ENCODE peak calls at places on chromosomes 13 and 19, in seven cellular contexts. O is IMR-90, N is stomach, T is heart left ventricle, L is HCT116, Y is uterus, W is Peyer's patch. M is an unnamed sample. For H3K27me3, the result is how much of the 10 kb centered on the place peaks cover.

GRCh38 chr13:26037302-26037701 is 14.5 kb downstream of the SHISA2 start:
- DNase-seq in T (no peak), O (no peak), L (peak), N (no peak), W (no peak), Y (no peak), M (no peak)

GRCh38 chr19:45972081-45972943 is 1.4 kb downstream of the NOVA2 start:
- DNase-seq in Y (no peak), N (no peak), L (no peak), T (peak), W (no peak), O (no peak), M (no peak)

GRCh38 chr19:45607071-45608029 is 5.3 kb upstream of the GPR4 start:
- DNase-seq in W (peak), Y (peak), O (peak), T (peak), L (no peak), N (peak), M (peak)

GRCh38 chr19:33227242-33227650 is 1.6 kb upstream of the SLC7A10 start:
- DNase-seq in N (no peak), Y (no peak), O (peak), T (no peak), L (no peak), W (no peak), M (no peak)

GRCh38 chr13:25943666-25944065 is 108.2 kb downstream of the SHISA2 start:
- DNase-seq in L (no peak), O (no peak), T (no peak), Y (no peak), W (no peak), N (no peak), M (no peak)

GRCh38 chr19:49890349-49891311 is 6.1 kb downstream of the IL4I1 start:
- DNase-seq in N (peak), O (no peak), L (no peak), Y (no peak), W (peak), T (no peak), M (no peak)

GRCh38 chr19:10624585-10624984 is 768 bp upstream of the SLC44A2 start:
- DNase-seq in N (peak), L (no peak), W (no peak), O (no peak), Y (no peak), T (no peak), M (no peak)

GRCh38 chr19:30391554-30392551 is 19.7 kb downstream of the ZNF536 start:
- DNase-seq in L (no peak), T (no peak), N (no peak), Y (no peak), W (no peak), O (no peak), M (no peak)

GRCh38 chr13:98975822-98976261 is 2.0 kb downstream of the DOCK9 start:
- DNase-seq in Y (no peak), L (no peak), W (no peak), N (no peak), T (no peak), O (no peak), M (no peak)

GRCh38 chr19:3494051-3494450 is 6.4 kb downstream of the DOHH start:
- DNase-seq in O (no peak), W (no peak), L (no peak), N (peak), Y (no peak), T (no peak), M (no peak)

GRCh38 chr19:1823539-1824251 is 11.6 kb upstream of the ATP8B3 start:
- DNase-seq in T (no peak), W (no peak), N (no peak), O (no peak), L (no peak), Y (no peak), M (no peak)

GRCh38 chr13:111907341-111907880 is 159.5 kb upstream of the SOX1 start:
- DNase-seq in W (no peak), L (no peak), N (no peak), T (no peak), Y (no peak), O (no peak), M (no peak)

GRCh38 chr13:109145631-109146030 is 516.2 kb downstream of the MYO16 start:
- DNase-seq in L (peak), O (peak), N (peak), Y (no peak), W (no peak), T (peak), M (no peak)

GRCh38 chr19:5145521-5146511 is 176.9 kb downstream of the KDM4B start:
- DNase-seq in W (peak), T (no peak), Y (no peak), O (no peak), L (no peak), N (no peak), M (peak)

DNA sequence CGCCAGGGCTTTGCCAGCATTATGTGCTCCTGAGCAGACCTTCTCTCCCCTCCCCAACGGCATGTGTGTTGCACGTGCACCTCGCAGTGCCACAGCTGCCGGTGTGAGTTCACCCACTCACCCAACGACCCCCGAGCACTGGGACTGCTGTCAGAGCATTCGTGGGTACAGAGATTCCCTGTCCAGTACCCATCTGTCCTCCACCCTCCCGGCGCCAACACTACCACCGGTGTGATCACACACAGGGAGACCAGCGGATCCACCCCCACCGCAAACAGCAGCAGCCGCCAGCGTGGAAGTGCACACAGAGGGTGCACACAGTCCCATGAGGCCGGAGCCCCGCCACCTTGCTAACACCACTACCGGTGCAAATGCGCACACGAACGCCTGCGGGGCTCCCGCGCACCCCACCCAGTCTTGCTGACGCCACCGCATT is 15.9 kb downstream of the LILRA1 start:
- DNase-seq in O (no peak), Y (no peak), W (no peak), L (no peak), T (no peak), N (peak), M (no peak)
- H3K27me3 ChIP-seq in O (under half), Y (under half), W (under half), L (under half), T (under half), N (under half), M (under half)

GRCh38 chr19:54436031-54436523 is 12.9 kb upstream of the LENG8 start:
- DNase-seq in T (no peak), W (no peak), L (no peak), Y (no peak), O (no peak), N (no peak), M (no peak)
- TF ChIP-seq POLR2A in T (no peak), W (no peak), L (no peak), Y (no peak), O (no peak), N (no peak), M (no peak)

DNA sequence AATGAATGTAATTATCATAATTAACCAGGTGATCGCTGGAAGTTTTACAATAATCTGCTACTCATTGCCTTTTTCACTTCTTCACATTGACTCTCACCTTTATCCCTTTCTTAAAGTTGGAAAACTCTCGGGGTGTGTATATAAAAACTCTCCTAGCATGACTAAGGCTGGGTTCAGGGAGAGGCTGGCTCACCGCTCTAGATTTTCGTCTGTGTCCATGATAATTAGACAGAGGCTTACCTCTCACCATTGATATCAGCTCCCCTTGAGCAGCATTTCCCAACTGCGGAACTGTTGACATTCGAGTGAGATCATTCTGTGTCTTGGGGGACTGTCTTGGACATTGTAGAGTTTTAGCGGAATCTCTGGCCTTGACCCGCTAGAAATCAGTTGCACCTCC is 39.4 kb downstream of the NFIX start:
- DNase-seq in N (no peak), T (no peak), L (no peak), O (no peak), W (no peak), Y (no peak), M (no peak)
- H3K27me3 ChIP-seq in N (under half), T (under half), L (under half), O (under half), W (under half), Y (under half), M (under half)

GRCh38 chr13:37074703-37075102 is 15.2 kb upstream of the SUPT20H start:
- DNase-seq in Y (no peak), O (peak), T (no peak), W (no peak), L (peak), N (no peak), M (no peak)
- TF ChIP-seq POLR2A in Y (no peak), O (no peak), T (no peak), W (no peak), L (no peak), N (no peak), M (no peak)